ENCODE peak calls at places on chromosomes 4 and X, in ten cellular contexts. B, N, A, P, Z, L, T, G, O and M are unnamed samples.

GRCh38 chr4:72896515-72896914 is 173.0 kb downstream of the COX18 start:
- DNase-seq in N (no peak), G (no peak), B (no peak), Z (peak; percentile 92), O (peak; percentile 96), P (no peak), L (no peak), T (no peak), A (no peak), M (no peak)

GRCh38 chr4:81314196-81314896 is 99.3 kb upstream of the PRKG2 start:
- DNase-seq in N (peak; percentile 55), P (peak; percentile 92), A (no peak), T (no peak), O (no peak), G (no peak), L (no peak), Z (peak; percentile 6), B (no peak), M (no peak)

GRCh38 chr4:54085284-54085683 is 14.7 kb upstream of the GSX2 start:
- DNase-seq in Z (peak; percentile 71), G (no peak), A (no peak), B (no peak), O (peak; percentile 85), T (peak; percentile 90), L (no peak), P (peak; percentile 74), N (no peak), M (no peak)

GRCh38 chrX:129360175-129360574 is 163.1 kb downstream of the SMARCA1 start:
- DNase-seq in N (no peak), B (peak; percentile 5), Z (peak; percentile 45), L (peak; percentile 67), A (no peak), P (peak; percentile 47), G (peak; percentile 6), O (peak; percentile 33), T (no peak), M (peak; percentile 51)

GRCh38 chr4:156021298-156021697 is 67.6 kb upstream of the CTSO start:
- DNase-seq in T (no peak), A (no peak), N (no peak), B (no peak), Z (no peak), G (no peak), P (no peak), O (no peak), L (no peak), M (no peak)

GRCh38 chr4:41991916-41992767 is 1.8 kb downstream of the SLC30A9 start:
- DNase-seq in N (no peak), P (no peak), L (peak; percentile 10), O (peak; percentile 35), G (no peak), A (no peak), T (no peak), Z (peak; percentile 65), B (no peak), M (no peak)

GRCh38 chrX:135396109-135396508 is 25.6 kb upstream of the SMIM10L2A start:
- DNase-seq in T (no peak), L (no peak), G (no peak), P (no peak), A (no peak), N (no peak), Z (no peak), B (no peak), O (no peak), M (no peak)

GRCh38 chr4:55437356-55437796 is 41.6 kb downstream of the TMEM165 start:
- DNase-seq in T (no peak), L (no peak), Z (peak; percentile 60), N (no peak), P (no peak), G (no peak), A (no peak), B (no peak), O (peak; percentile 60), M (no peak)

GRCh38 chr4:121778991-121779628 is 14.1 kb upstream of the SMIM43 start:
- DNase-seq in L (no peak), A (no peak), G (no peak), O (no peak), P (no peak), T (no peak), B (no peak), Z (no peak), N (no peak), M (no peak)

GRCh38 chr4:113145519-113146291 is 96.3 kb downstream of the ANK2 start:
- DNase-seq in P (no peak), A (no peak), Z (no peak), O (no peak), G (no peak), T (no peak), B (no peak), L (no peak), N (no peak), M (peak; percentile 44)

GRCh38 chr4:18166925-18167324 is 145.4 kb upstream of the LCORL start:
- DNase-seq in T (no peak), O (no peak), A (no peak), G (no peak), N (no peak), B (no peak), L (no peak), P (no peak), Z (peak; percentile 13), M (no peak)

GRCh38 chrX:148659481-148659880 is 159.1 kb downstream of the AFF2 start:
- DNase-seq in P (no peak), O (peak; percentile 44), T (no peak), G (no peak), B (no peak), N (no peak), L (no peak), A (no peak), Z (peak; percentile 1), M (no peak)

GRCh38 chr4:140302151-140302859 is 71.1 kb upstream of the SCOC start:
- DNase-seq in B (no peak), G (no peak), T (no peak), P (no peak), A (no peak), Z (no peak), N (no peak), O (no peak), L (no peak), M (no peak)

GRCh38 chr4:89489338-89489771 is 181.8 kb upstream of the GPRIN3 start:
- DNase-seq in O (no peak), T (no peak), A (no peak), Z (no peak), L (no peak), P (no peak), N (no peak), G (no peak), B (no peak), M (no peak)

GRCh38 chr4:19983072-19983471 is 268.6 kb upstream of the SLIT2 start:
- DNase-seq in O (peak; percentile 95), P (no peak), T (no peak), B (no peak), Z (peak; percentile 95), L (no peak), G (no peak), N (no peak), A (no peak), M (no peak)

GRCh38 chrX:150547511-150548115 is 20.8 kb upstream of the MTM1 start:
- DNase-seq in A (no peak), Z (peak; percentile 44), P (no peak), G (no peak), L (no peak), B (peak; percentile 59), T (peak; percentile 80), N (peak; percentile 82), O (peak; percentile 37), M (peak; percentile 52)

GRCh38 chr4:8700576-8700975 is 108.0 kb downstream of the CPZ start:
- DNase-seq in B (no peak), Z (no peak), T (no peak), N (no peak), O (no peak), A (no peak), G (no peak), L (no peak), P (no peak), M (no peak)

GRCh38 chr4:108683479-108683878 is 33.1 kb downstream of the OSTC start:
- DNase-seq in A (no peak), B (no peak), P (peak; percentile 20), Z (peak; percentile 38), O (peak; percentile 57), T (no peak), N (no peak), G (no peak), L (peak; percentile 25), M (no peak)

GRCh38 chr4:144582105-144582850 is 63.7 kb upstream of the HHIP start:
- DNase-seq in P (no peak), A (no peak), G (no peak), T (no peak), O (no peak), L (no peak), N (no peak), B (no peak), Z (no peak), M (no peak)

GRCh38 chr4:78297075-78297815 is 240.1 kb downstream of the FRAS1 start:
- DNase-seq in G (no peak), T (no peak), P (no peak), Z (peak; percentile 56), N (no peak), L (no peak), A (no peak), O (peak; percentile 73), B (no peak), M (no peak)

GRCh38 chr4:93199492-93199891 is 629.1 kb upstream of the ATOH1 start:
- DNase-seq in A (no peak), G (no peak), Z (peak; percentile 9), N (no peak), B (no peak), T (no peak), O (peak; percentile 63), P (peak; percentile 37), L (peak; percentile 56), M (peak; percentile 51)

GRCh38 chr4:144732584-144733130 is 86.7 kb downstream of the HHIP start:
- DNase-seq in T (no peak), L (no peak), P (no peak), A (no peak), G (no peak), N (no peak), Z (no peak), O (peak; percentile 10), B (no peak), M (no peak)

GRCh38 chrX:72003811-72004750 is 93.4 kb downstream of the NHSL2 start:
- DNase-seq in T (no peak), Z (peak; percentile 17), B (no peak), G (no peak), P (peak; percentile 17), N (no peak), A (no peak), L (peak; percentile 61), O (peak; percentile 22), M (peak; percentile 53)

GRCh38 chr4:125265846-125266245 is 48.9 kb upstream of the FAT4 start:
- DNase-seq in T (no peak), B (no peak), L (no peak), P (no peak), A (no peak), Z (no peak), G (no peak), O (no peak), N (no peak), M (no peak)

GRCh38 chr4:164761233-164761632 is 7.3 kb downstream of the SMIM31 start:
- DNase-seq in P (no peak), A (no peak), N (no peak), B (no peak), O (no peak), Z (no peak), T (no peak), G (no peak), L (no peak), M (no peak)